ENCODE peak calls at places on chromosome 21, in six cellular contexts. One of them, this sample, is unnamed.

GRCh38 chr21:15192243-15192642 is 127.4 kb upstream of the NRIP1 start:
- DNase-seq in GM13976: no peak
- DNase-seq in esophagus squamous epithelium: no peak
- DNase-seq in adrenal gland: peak
- DNase-seq in fibroblast of pulmonary artery: peak
- DNase-seq in pancreas: no peak
- DNase-seq in this sample: no peak

GRCh38 chr21:34037446-34037845 is 35.9 kb upstream of the MRPS6 start:
- DNase-seq in GM13976: no peak
- DNase-seq in esophagus squamous epithelium: no peak
- DNase-seq in adrenal gland: no peak
- DNase-seq in fibroblast of pulmonary artery: peak
- DNase-seq in pancreas: no peak
- DNase-seq in this sample: no peak

GRCh38 chr21:31577280-31577679 is 82.2 kb upstream of the SOD1 start:
- DNase-seq in GM13976: no peak
- DNase-seq in esophagus squamous epithelium: no peak
- DNase-seq in adrenal gland: no peak
- DNase-seq in fibroblast of pulmonary artery: peak
- DNase-seq in pancreas: no peak
- DNase-seq in this sample: no peak

GRCh38 chr21:31334648-31335121 is 9.4 kb downstream of the TIAM1 start:
- DNase-seq in GM13976: no peak
- DNase-seq in esophagus squamous epithelium: no peak
- DNase-seq in adrenal gland: no peak
- DNase-seq in fibroblast of pulmonary artery: no peak
- DNase-seq in pancreas: peak
- DNase-seq in this sample: no peak

GRCh38 chr21:32186843-32187242 is 92.0 kb downstream of the MIS18A start:
- DNase-seq in GM13976: no peak
- DNase-seq in esophagus squamous epithelium: no peak
- DNase-seq in adrenal gland: no peak
- DNase-seq in fibroblast of pulmonary artery: no peak
- DNase-seq in pancreas: no peak
- DNase-seq in this sample: no peak

GRCh38 chr21:42220138-42220701 is 1.3 kb downstream of the ABCG1 start:
- DNase-seq in GM13976: peak
- DNase-seq in esophagus squamous epithelium: peak
- DNase-seq in adrenal gland: peak
- DNase-seq in fibroblast of pulmonary artery: peak
- DNase-seq in pancreas: peak
- DNase-seq in this sample: peak

GRCh38 chr21:14523234-14523633 is 22.9 kb downstream of the SAMSN1 start:
- DNase-seq in GM13976: peak
- DNase-seq in esophagus squamous epithelium: no peak
- DNase-seq in adrenal gland: peak
- DNase-seq in fibroblast of pulmonary artery: no peak
- DNase-seq in pancreas: no peak
- DNase-seq in this sample: no peak

GRCh38 chr21:41962425-41962966 is 8.7 kb upstream of the C2CD2 start:
- DNase-seq in GM13976: no peak
- DNase-seq in esophagus squamous epithelium: no peak
- DNase-seq in adrenal gland: no peak
- DNase-seq in fibroblast of pulmonary artery: no peak
- DNase-seq in pancreas: no peak
- DNase-seq in this sample: no peak

GRCh38 chr21:21631961-21632360 is 633.8 kb downstream of the NCAM2 start:
- DNase-seq in GM13976: no peak
- DNase-seq in esophagus squamous epithelium: no peak
- DNase-seq in adrenal gland: peak
- DNase-seq in fibroblast of pulmonary artery: peak
- DNase-seq in pancreas: peak
- DNase-seq in this sample: no peak

GRCh38 chr21:27813750-27814149 is 846.9 kb upstream of the ADAMTS5 start:
- DNase-seq in GM13976: no peak
- DNase-seq in esophagus squamous epithelium: no peak
- DNase-seq in adrenal gland: no peak
- DNase-seq in fibroblast of pulmonary artery: no peak
- DNase-seq in pancreas: no peak
- DNase-seq in this sample: no peak

GRCh38 chr21:40373760-40374159 is 473.2 kb downstream of the DSCAM start:
- DNase-seq in GM13976: no peak
- DNase-seq in esophagus squamous epithelium: no peak
- DNase-seq in adrenal gland: no peak
- DNase-seq in fibroblast of pulmonary artery: no peak
- DNase-seq in pancreas: no peak
- DNase-seq in this sample: no peak

GRCh38 chr21:32560896-32561295 is 24.4 kb downstream of the TCP10L start:
- DNase-seq in GM13976: no peak
- DNase-seq in esophagus squamous epithelium: no peak
- DNase-seq in adrenal gland: no peak
- DNase-seq in fibroblast of pulmonary artery: no peak
- DNase-seq in pancreas: no peak
- DNase-seq in this sample: no peak

GRCh38 chr21:33339135-33339534 is 14.4 kb downstream of the IFNAR1 start:
- DNase-seq in GM13976: peak
- DNase-seq in esophagus squamous epithelium: no peak
- DNase-seq in adrenal gland: no peak
- DNase-seq in fibroblast of pulmonary artery: no peak
- DNase-seq in pancreas: no peak
- DNase-seq in this sample: no peak

GRCh38 chr21:41152149-41152548 is 15.8 kb upstream of the BACE2 start:
- DNase-seq in GM13976: no peak
- DNase-seq in esophagus squamous epithelium: no peak
- DNase-seq in adrenal gland: no peak
- DNase-seq in fibroblast of pulmonary artery: no peak
- DNase-seq in pancreas: no peak
- DNase-seq in this sample: no peak

GRCh38 chr21:38303300-38303699 is 46.5 kb downstream of the KCNJ15 start:
- DNase-seq in GM13976: no peak
- DNase-seq in esophagus squamous epithelium: no peak
- DNase-seq in adrenal gland: peak
- DNase-seq in fibroblast of pulmonary artery: peak
- DNase-seq in pancreas: no peak
- DNase-seq in this sample: peak

GRCh38 chr21:42209801-42210479 is 9.0 kb upstream of the ABCG1 start:
- DNase-seq in GM13976: no peak
- DNase-seq in esophagus squamous epithelium: no peak
- DNase-seq in adrenal gland: no peak
- DNase-seq in fibroblast of pulmonary artery: peak
- DNase-seq in pancreas: no peak
- DNase-seq in this sample: no peak

GRCh38 chr21:41823166-41823565 is 56.0 kb downstream of the PRDM15 start:
- DNase-seq in GM13976: no peak
- DNase-seq in esophagus squamous epithelium: no peak
- DNase-seq in adrenal gland: no peak
- DNase-seq in fibroblast of pulmonary artery: no peak
- DNase-seq in pancreas: no peak
- DNase-seq in this sample: no peak

GRCh38 chr21:8989883-8990325 is 1531.5 kb upstream of the TPTE start:
- DNase-seq in GM13976: no peak
- DNase-seq in esophagus squamous epithelium: no peak
- DNase-seq in adrenal gland: no peak
- DNase-seq in fibroblast of pulmonary artery: no peak
- DNase-seq in pancreas: no peak
- DNase-seq in this sample: peak

GRCh38 chr21:37073417-37074194 is 552 bp downstream of the TTC3 start:
- DNase-seq in GM13976: peak
- DNase-seq in esophagus squamous epithelium: no peak
- DNase-seq in adrenal gland: peak
- DNase-seq in fibroblast of pulmonary artery: peak
- DNase-seq in pancreas: peak
- DNase-seq in this sample: peak
- TF ChIP-seq CTCF in GM13976: peak
- TF ChIP-seq CTCF in esophagus squamous epithelium: no peak
- TF ChIP-seq CTCF in adrenal gland: no peak
- TF ChIP-seq CTCF in fibroblast of pulmonary artery: no peak
- TF ChIP-seq CTCF in pancreas: no peak
- TF ChIP-seq CTCF in this sample: peak

DNA sequence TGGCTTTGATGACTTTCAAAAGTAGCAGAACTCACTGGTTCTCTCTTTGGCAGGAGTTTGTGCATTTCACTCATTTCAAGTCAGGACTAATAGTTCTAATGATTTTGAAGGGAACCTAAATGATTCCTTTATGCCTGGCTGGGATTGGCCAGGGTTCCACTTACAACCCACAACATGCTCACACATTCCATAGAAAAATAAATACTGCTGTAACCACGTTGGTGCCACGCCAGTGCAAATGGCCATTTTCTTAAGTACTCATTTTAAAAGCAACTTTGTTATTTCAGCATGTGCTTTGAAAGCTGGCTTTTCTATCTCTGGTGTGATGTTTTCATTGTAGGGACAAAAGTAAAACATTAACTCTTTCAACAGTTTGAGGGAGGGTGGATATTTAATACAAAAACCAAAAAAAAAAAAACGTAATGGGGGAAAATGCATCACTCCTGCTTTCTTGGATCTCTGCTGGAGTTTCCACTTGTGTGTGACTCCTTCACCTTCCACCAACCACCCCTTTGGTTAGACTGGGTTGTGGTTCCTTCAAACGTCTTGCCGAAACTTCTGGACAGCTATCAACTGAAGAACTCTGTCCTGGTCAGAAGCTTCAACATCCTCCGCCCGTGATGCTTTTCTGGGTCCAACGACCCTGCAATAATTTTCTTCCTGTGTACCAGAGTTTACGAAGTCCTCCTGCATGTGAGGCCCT is 300.4 kb upstream of the RUNX1 start:
- DNase-seq in GM13976: no peak
- DNase-seq in esophagus squamous epithelium: no peak
- DNase-seq in adrenal gland: no peak
- DNase-seq in fibroblast of pulmonary artery: peak
- DNase-seq in pancreas: no peak
- DNase-seq in this sample: no peak
- TF ChIP-seq CTCF in GM13976: no peak
- TF ChIP-seq CTCF in esophagus squamous epithelium: no peak
- TF ChIP-seq CTCF in adrenal gland: no peak
- TF ChIP-seq CTCF in fibroblast of pulmonary artery: no peak
- TF ChIP-seq CTCF in pancreas: no peak
- TF ChIP-seq CTCF in this sample: no peak

DNA sequence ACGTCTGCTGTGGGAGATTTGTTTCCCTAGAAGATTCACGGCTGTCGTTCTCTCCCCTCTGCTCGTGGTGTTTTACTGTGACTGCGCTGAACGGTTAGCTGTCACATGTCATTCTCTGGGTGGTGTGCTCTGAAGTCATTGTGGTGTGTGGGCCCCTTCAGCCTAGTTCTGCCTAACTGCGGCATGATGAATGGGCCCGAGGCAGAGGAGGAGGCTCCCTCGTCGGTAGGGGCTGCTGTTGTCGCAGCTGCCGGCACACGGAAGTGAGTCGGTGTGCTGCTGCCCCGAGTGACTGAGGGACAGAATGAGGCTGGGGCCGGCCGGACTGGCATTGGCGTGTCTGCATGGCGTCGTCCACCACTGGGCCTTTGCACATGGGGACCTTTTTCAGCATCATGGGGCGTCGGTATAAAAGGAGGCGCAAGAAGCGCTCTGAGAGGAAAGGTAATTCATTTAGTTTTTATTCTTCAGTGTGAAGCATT is 77.9 kb downstream of the ADARB1 start:
- DNase-seq in GM13976: peak
- DNase-seq in esophagus squamous epithelium: no peak
- DNase-seq in adrenal gland: no peak
- DNase-seq in fibroblast of pulmonary artery: no peak
- DNase-seq in pancreas: no peak
- DNase-seq in this sample: peak
- TF ChIP-seq CTCF in GM13976: peak
- TF ChIP-seq CTCF in esophagus squamous epithelium: no peak
- TF ChIP-seq CTCF in adrenal gland: no peak
- TF ChIP-seq CTCF in fibroblast of pulmonary artery: peak
- TF ChIP-seq CTCF in pancreas: no peak
- TF ChIP-seq CTCF in this sample: peak

DNA sequence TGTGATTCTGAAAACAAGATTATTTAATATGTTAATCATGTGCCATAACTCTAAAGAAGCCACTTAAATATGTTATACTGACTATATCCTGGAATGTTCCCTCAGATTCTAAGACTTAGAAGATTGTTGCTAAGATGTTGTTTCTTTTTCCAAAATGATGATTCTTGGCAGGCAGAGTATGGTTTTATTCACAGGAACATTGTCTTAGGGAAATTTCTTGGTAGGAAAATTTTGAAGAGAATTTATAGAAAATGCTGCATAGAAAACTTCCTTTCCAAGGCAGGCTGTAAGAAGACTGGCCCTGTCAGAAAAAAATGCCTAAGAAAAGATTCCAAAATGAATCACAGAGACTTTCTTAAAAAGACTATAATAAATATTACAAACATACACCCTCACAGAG is 61.4 kb downstream of the ADAMTS1 start:
- DNase-seq in GM13976: no peak
- DNase-seq in esophagus squamous epithelium: no peak
- DNase-seq in adrenal gland: no peak
- DNase-seq in fibroblast of pulmonary artery: no peak
- DNase-seq in pancreas: no peak
- DNase-seq in this sample: no peak
- TF ChIP-seq CTCF in GM13976: no peak
- TF ChIP-seq CTCF in esophagus squamous epithelium: no peak
- TF ChIP-seq CTCF in adrenal gland: no peak
- TF ChIP-seq CTCF in fibroblast of pulmonary artery: no peak
- TF ChIP-seq CTCF in pancreas: no peak
- TF ChIP-seq CTCF in this sample: no peak

GRCh38 chr21:17119466-17120297 is 393.2 kb upstream of the CXADR start:
- DNase-seq in GM13976: no peak
- DNase-seq in esophagus squamous epithelium: no peak
- DNase-seq in adrenal gland: no peak
- DNase-seq in fibroblast of pulmonary artery: no peak
- DNase-seq in pancreas: no peak
- DNase-seq in this sample: no peak
- TF ChIP-seq CTCF in GM13976: no peak
- TF ChIP-seq CTCF in esophagus squamous epithelium: no peak
- TF ChIP-seq CTCF in adrenal gland: no peak
- TF ChIP-seq CTCF in fibroblast of pulmonary artery: no peak
- TF ChIP-seq CTCF in pancreas: no peak
- TF ChIP-seq CTCF in this sample: no peak

GRCh38 chr21:45167796-45168222 is 93.4 kb downstream of the ADARB1 start:
- DNase-seq in GM13976: no peak
- DNase-seq in esophagus squamous epithelium: no peak
- DNase-seq in adrenal gland: no peak
- DNase-seq in fibroblast of pulmonary artery: peak
- DNase-seq in pancreas: no peak
- DNase-seq in this sample: no peak
- TF ChIP-seq CTCF in GM13976: no peak
- TF ChIP-seq CTCF in esophagus squamous epithelium: no peak
- TF ChIP-seq CTCF in adrenal gland: no peak
- TF ChIP-seq CTCF in fibroblast of pulmonary artery: peak
- TF ChIP-seq CTCF in pancreas: no peak
- TF ChIP-seq CTCF in this sample: no peak

This sample was measured in ascending aorta.